ENCODE peak calls at places on chromosome 3, in four cellular contexts. V is T-helper 17 cell, R is dermis blood vessel endothelial cell, B is midbrain. I is an unnamed sample.

GRCh38 chr3:105948108-105948507 is 79.3 kb upstream of the CBLB start:
- DNase-seq in V (no peak), R (no peak), B (no peak), I (no peak)

GRCh38 chr3:197261164-197261509 is 37.3 kb downstream of the DLG1 start:
- DNase-seq in V (no peak), R (no peak), B (no peak), I (no peak)

GRCh38 chr3:179227349-179227748 is 23.6 kb downstream of the KCNMB3 start:
- DNase-seq in V (no peak), R (peak), B (no peak), I (no peak)

GRCh38 chr3:185797993-185798830 is 26.6 kb downstream of the IGF2BP2 start:
- DNase-seq in V (no peak), R (peak), B (no peak), I (no peak)

GRCh38 chr3:123634149-123635051 is 49.5 kb upstream of the HACD2 start:
- DNase-seq in V (no peak), R (no peak), B (no peak), I (no peak)

GRCh38 chr3:148319161-148319915 is 378.4 kb upstream of the AGTR1 start:
- DNase-seq in V (no peak), R (no peak), B (no peak), I (no peak)

GRCh38 chr3:42730706-42731420 is 28.3 kb upstream of the HHATL start:
- DNase-seq in V (no peak), R (no peak), B (no peak), I (no peak)

GRCh38 chr3:128466840-128467541 is at the start of gene DNAJB8:
- DNase-seq in V (no peak), R (no peak), B (no peak), I (no peak)

GRCh38 chr3:39291903-39292329 is 12.1 kb upstream of the CX3CR1 start:
- DNase-seq in V (peak), R (peak), B (peak), I (peak)

GRCh38 chr3:180316321-180316720 is 279.6 kb upstream of the PEX5L start:
- DNase-seq in V (no peak), R (no peak), B (no peak), I (no peak)

GRCh38 chr3:137330246-137330645 is 372.5 kb downstream of the IL20RB start:
- DNase-seq in V (no peak), R (no peak), B (no peak), I (no peak)

GRCh38 chr3:32440481-32441350 is 49.1 kb downstream of the CMTM7 start:
- DNase-seq in V (no peak), R (no peak), B (no peak), I (peak)